ENCODE peak calls at places on chromosomes 1 and 21, in nine cellular contexts. R is ovary, Y is A549, V is sigmoid colon, L is right lobe of liver, X is body of pancreas, F is NB4, O is uterus, K is stomach. U is an unnamed sample.

GRCh38 chr1:99645699-99646531 is at the start of gene PALMD:
- DNase-seq in R (peak; percentile 45), Y (peak; percentile 40), V (no peak), L (peak; percentile 75), X (peak; percentile 22), F (no peak), O (peak; percentile 38), K (peak; percentile 51), U (peak; percentile 68)

GRCh38 chr1:177883581-177883980 is 86.3 kb downstream of the SEC16B start:
- DNase-seq in R (no peak), Y (no peak), V (no peak), L (no peak), X (no peak), F (no peak), O (no peak), K (no peak), U (no peak)

GRCh38 chr1:210626341-210626740 is 297.6 kb downstream of the HHAT start:
- DNase-seq in R (no peak), Y (no peak), V (no peak), L (no peak), X (no peak), F (no peak), O (no peak), K (no peak), U (no peak)

GRCh38 chr21:25980710-25981109 is 189.9 kb downstream of the APP start:
- DNase-seq in R (no peak), Y (no peak), V (no peak), L (no peak), X (no peak), F (no peak), O (no peak), K (no peak), U (no peak)

GRCh38 chr21:20618878-20619277 is 379.3 kb upstream of the NCAM2 start:
- DNase-seq in R (no peak), Y (no peak), V (no peak), L (no peak), X (no peak), F (no peak), O (no peak), K (no peak), U (no peak)

GRCh38 chr1:46510341-46510997 is 20.8 kb downstream of the DMBX1 start:
- DNase-seq in R (no peak), Y (no peak), V (no peak), L (no peak), X (no peak), F (no peak), O (no peak), K (no peak), U (no peak)

GRCh38 chr1:220336391-220337065 is 64.3 kb upstream of the RAB3GAP2 start:
- DNase-seq in R (no peak), Y (no peak), V (no peak), L (no peak), X (no peak), F (no peak), O (no peak), K (no peak), U (no peak)

GRCh38 chr1:205452906-205453305 is 2.9 kb downstream of the BLACAT1 start:
- DNase-seq in R (no peak), Y (no peak), V (no peak), L (no peak), X (no peak), F (no peak), O (no peak), K (no peak), U (no peak)

GRCh38 chr1:234936631-234937389 is 191.8 kb downstream of the TOMM20 start:
- DNase-seq in R (no peak), Y (no peak), V (no peak), L (no peak), X (no peak), F (no peak), O (no peak), K (no peak), U (no peak)

GRCh38 chr1:202013601-202014000 is 3.2 kb downstream of the ELF3 start:
- DNase-seq in R (no peak), Y (peak; percentile 49), V (no peak), L (no peak), X (peak; percentile 27), F (no peak), O (no peak), K (peak; percentile 42), U (no peak)

GRCh38 chr1:221458430-221459156 is 283.3 kb downstream of the DUSP10 start:
- DNase-seq in R (no peak), Y (no peak), V (no peak), L (no peak), X (no peak), F (no peak), O (no peak), K (no peak), U (no peak)

GRCh38 chr1:32953495-32953894 is 11.1 kb downstream of the RNF19B start:
- DNase-seq in R (no peak), Y (peak; percentile 48), V (no peak), L (no peak), X (no peak), F (no peak), O (no peak), K (no peak), U (no peak)

GRCh38 chr1:178628637-178629548 is 96.2 kb upstream of the RALGPS2 start:
- DNase-seq in R (no peak), Y (no peak), V (no peak), L (no peak), X (no peak), F (no peak), O (no peak), K (no peak), U (no peak)

GRCh38 chr21:41166947-41167346 is 1.0 kb upstream of the BACE2 start:
- DNase-seq in R (peak; percentile 47), Y (no peak), V (peak; percentile 84), L (no peak), X (peak; percentile 48), F (no peak), O (peak; percentile 59), K (no peak), U (peak; percentile 28)

GRCh38 chr1:107536266-107536665 is 395.4 kb downstream of the NTNG1 start:
- DNase-seq in R (no peak), Y (no peak), V (peak; percentile 73), L (no peak), X (no peak), F (no peak), O (no peak), K (peak; percentile 73), U (no peak)

GRCh38 chr1:88800382-88801051 is 90.8 kb downstream of the GTF2B start:
- DNase-seq in R (no peak), Y (peak; percentile 41), V (no peak), L (no peak), X (peak; percentile 16), F (peak; percentile 41), O (no peak), K (no peak), U (peak; percentile 54)

GRCh38 chr1:1782399-1783221 is 4.3 kb upstream of the NADK start:
- DNase-seq in R (peak; percentile 59), Y (peak; percentile 57), V (no peak), L (peak; percentile 86), X (peak; percentile 79), F (peak; percentile 66), O (peak; percentile 48), K (peak; percentile 88), U (peak; percentile 68)

GRCh38 chr1:74799119-74799518 is 66.2 kb downstream of the TYW3 start:
- DNase-seq in R (no peak), Y (no peak), V (no peak), L (no peak), X (no peak), F (no peak), O (no peak), K (no peak), U (no peak)

GRCh38 chr1:67682659-67683197 is 2.3 kb upstream of the GADD45A start:
- DNase-seq in R (no peak), Y (peak; percentile 45), V (no peak), L (no peak), X (no peak), F (no peak), O (no peak), K (no peak), U (no peak)

GRCh38 chr21:16420086-16420724 is 690.4 kb downstream of the USP25 start:
- DNase-seq in R (peak; percentile 74), Y (peak; percentile 32), V (peak; percentile 71), L (peak; percentile 70), X (peak; percentile 66), F (no peak), O (peak; percentile 64), K (peak; percentile 42), U (peak; percentile 63)

GRCh38 chr1:93712741-93713140 is 31.1 kb upstream of the BCAR3 start:
- DNase-seq in R (no peak), Y (no peak), V (no peak), L (no peak), X (no peak), F (no peak), O (no peak), K (no peak), U (no peak)
- TF ChIP-seq POLR2A in R (no peak), Y (no peak), V (no peak), L (no peak), X (no peak), F (no peak), O (no peak), K (no peak), U (no peak)

DNA sequence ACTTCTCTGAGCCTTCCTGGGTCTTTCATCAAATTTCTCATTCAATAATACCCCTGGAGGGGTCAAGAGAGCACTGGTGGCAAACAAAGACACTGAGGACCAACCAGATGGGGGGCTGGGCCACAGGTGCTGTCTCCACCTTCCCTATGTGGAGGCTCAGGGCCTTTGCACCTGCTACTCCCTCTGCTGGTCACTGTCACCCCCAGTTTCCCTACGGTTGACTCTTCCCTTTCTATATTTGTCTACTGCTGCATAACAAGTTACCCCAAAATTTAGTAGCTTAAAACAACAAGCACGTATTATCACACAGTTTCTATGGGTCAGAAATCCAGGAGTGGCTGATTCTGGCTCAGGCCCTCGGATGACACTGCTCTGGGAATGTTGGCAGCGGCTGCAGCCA is 138.8 kb upstream of the RUNX3 start:
- DNase-seq in R (no peak), Y (no peak), V (no peak), L (no peak), X (no peak), F (no peak), O (no peak), K (no peak), U (no peak)
- TF ChIP-seq CTCF in R (no peak), Y (no peak), V (no peak), L (no peak), X (no peak), F (peak; percentile 14), O (no peak), K (no peak), U (no peak)

GRCh38 chr21:31493350-31493880 is 149.4 kb upstream of the TIAM1 start:
- DNase-seq in R (no peak), Y (no peak), V (no peak), L (no peak), X (no peak), F (no peak), O (no peak), K (no peak), U (no peak)
- TF ChIP-seq POLR2A in R (no peak), Y (no peak), V (no peak), L (no peak), X (no peak), F (no peak), O (no peak), K (no peak), U (no peak)

GRCh38 chr1:21539933-21540332 is 30.7 kb downstream of the ALPL start:
- DNase-seq in R (no peak), Y (peak; percentile 47), V (no peak), L (peak; percentile 82), X (peak; percentile 38), F (peak; percentile 29), O (no peak), K (peak; percentile 36), U (peak; percentile 93)
- TF ChIP-seq CTCF in R (no peak), Y (no peak), V (no peak), L (peak; percentile 30), X (no peak), F (peak; percentile 43), O (no peak), K (no peak), U (peak; percentile 38)